ENCODE peak calls at places on chromosomes 6 and 20, in ten cellular contexts. One of them, this sample, is unnamed.

GRCh38 chr6:94052754-94053153 is 633.4 kb upstream of the EPHA7 start:
- DNase-seq in cardiac muscle cell: peak
- DNase-seq in ovary: no peak
- DNase-seq in substantia nigra: no peak
- DNase-seq in left lung: no peak
- DNase-seq in upper lobe of left lung: no peak
- DNase-seq in body of pancreas: no peak
- DNase-seq in lower lobe of right lung: no peak
- DNase-seq in lung: no peak
- DNase-seq in tibial artery: no peak
- DNase-seq in this sample: no peak

GRCh38 chr20:22381812-22382416 is 202.5 kb downstream of the FOXA2 start:
- DNase-seq in lower lobe of right lung: no peak
- DNase-seq in lung: no peak
- DNase-seq in upper lobe of left lung: no peak
- DNase-seq in body of pancreas: no peak
- DNase-seq in left lung: no peak
- DNase-seq in cardiac muscle cell: no peak
- DNase-seq in tibial artery: no peak
- DNase-seq in substantia nigra: no peak
- DNase-seq in ovary: no peak
- DNase-seq in this sample: no peak

GRCh38 chr6:135008072-135008940 is 46.3 kb downstream of the HBS1L start:
- DNase-seq in lung: no peak
- DNase-seq in cardiac muscle cell: no peak
- DNase-seq in upper lobe of left lung: no peak
- DNase-seq in substantia nigra: no peak
- DNase-seq in ovary: no peak
- DNase-seq in left lung: no peak
- DNase-seq in lower lobe of right lung: no peak
- DNase-seq in body of pancreas: no peak
- DNase-seq in tibial artery: no peak
- DNase-seq in this sample: no peak

GRCh38 chr20:51710503-51710902 is 57.7 kb downstream of the ATP9A start:
- DNase-seq in lung: no peak
- DNase-seq in ovary: no peak
- DNase-seq in substantia nigra: no peak
- DNase-seq in upper lobe of left lung: no peak
- DNase-seq in left lung: no peak
- DNase-seq in tibial artery: no peak
- DNase-seq in cardiac muscle cell: no peak
- DNase-seq in lower lobe of right lung: no peak
- DNase-seq in body of pancreas: no peak
- DNase-seq in this sample: no peak

GRCh38 chr6:9140181-9140580 is 704.8 kb upstream of the SLC35B3 start:
- DNase-seq in body of pancreas: peak
- DNase-seq in lower lobe of right lung: peak
- DNase-seq in tibial artery: no peak
- DNase-seq in upper lobe of left lung: peak
- DNase-seq in lung: peak
- DNase-seq in cardiac muscle cell: no peak
- DNase-seq in substantia nigra: no peak
- DNase-seq in ovary: peak
- DNase-seq in left lung: peak
- DNase-seq in this sample: no peak

GRCh38 chr20:11585752-11586352 is 331.8 kb upstream of the BTBD3 start:
- DNase-seq in body of pancreas: no peak
- DNase-seq in upper lobe of left lung: no peak
- DNase-seq in lung: no peak
- DNase-seq in tibial artery: no peak
- DNase-seq in ovary: no peak
- DNase-seq in cardiac muscle cell: peak
- DNase-seq in substantia nigra: no peak
- DNase-seq in lower lobe of right lung: no peak
- DNase-seq in left lung: no peak
- DNase-seq in this sample: no peak

GRCh38 chr6:46626228-46626909 is 26.2 kb downstream of the CYP39A1 start:
- DNase-seq in ovary: no peak
- DNase-seq in tibial artery: no peak
- DNase-seq in substantia nigra: no peak
- DNase-seq in left lung: no peak
- DNase-seq in body of pancreas: no peak
- DNase-seq in upper lobe of left lung: no peak
- DNase-seq in lower lobe of right lung: no peak
- DNase-seq in lung: no peak
- DNase-seq in cardiac muscle cell: peak
- DNase-seq in this sample: no peak

GRCh38 chr20:3115190-3116107 is 30.9 kb upstream of the AVP start:
- DNase-seq in cardiac muscle cell: peak
- DNase-seq in lower lobe of right lung: no peak
- DNase-seq in tibial artery: no peak
- DNase-seq in body of pancreas: peak
- DNase-seq in upper lobe of left lung: no peak
- DNase-seq in ovary: no peak
- DNase-seq in left lung: no peak
- DNase-seq in lung: no peak
- DNase-seq in substantia nigra: no peak
- DNase-seq in this sample: no peak

GRCh38 chr20:22717466-22717865 is 133.1 kb upstream of the FOXA2 start:
- DNase-seq in lung: peak
- DNase-seq in upper lobe of left lung: peak
- DNase-seq in tibial artery: no peak
- DNase-seq in ovary: no peak
- DNase-seq in left lung: no peak
- DNase-seq in body of pancreas: no peak
- DNase-seq in lower lobe of right lung: no peak
- DNase-seq in cardiac muscle cell: peak
- DNase-seq in substantia nigra: no peak
- DNase-seq in this sample: no peak

GRCh38 chr6:48111143-48111506 is at the start of gene PTCHD4:
- DNase-seq in tibial artery: no peak
- DNase-seq in lung: no peak
- DNase-seq in ovary: no peak
- DNase-seq in upper lobe of left lung: no peak
- DNase-seq in body of pancreas: no peak
- DNase-seq in left lung: no peak
- DNase-seq in cardiac muscle cell: peak
- DNase-seq in substantia nigra: no peak
- DNase-seq in lower lobe of right lung: peak
- DNase-seq in this sample: no peak

GRCh38 chr6:45830441-45831139 is 185.1 kb downstream of the CLIC5 start:
- DNase-seq in ovary: no peak
- DNase-seq in body of pancreas: no peak
- DNase-seq in lower lobe of right lung: no peak
- DNase-seq in left lung: no peak
- DNase-seq in tibial artery: no peak
- DNase-seq in lung: no peak
- DNase-seq in upper lobe of left lung: no peak
- DNase-seq in cardiac muscle cell: peak
- DNase-seq in substantia nigra: no peak
- DNase-seq in this sample: no peak

GRCh38 chr6:11971154-11971553 is 41.0 kb upstream of the HIVEP1 start:
- DNase-seq in upper lobe of left lung: no peak
- DNase-seq in ovary: no peak
- DNase-seq in lower lobe of right lung: no peak
- DNase-seq in lung: no peak
- DNase-seq in left lung: no peak
- DNase-seq in substantia nigra: no peak
- DNase-seq in tibial artery: no peak
- DNase-seq in body of pancreas: no peak
- DNase-seq in cardiac muscle cell: peak
- DNase-seq in this sample: no peak

GRCh38 chr6:56742122-56742791 is 99.6 kb upstream of the DST start:
- DNase-seq in tibial artery: no peak
- DNase-seq in cardiac muscle cell: peak
- DNase-seq in substantia nigra: no peak
- DNase-seq in ovary: no peak
- DNase-seq in lung: no peak
- DNase-seq in left lung: no peak
- DNase-seq in body of pancreas: no peak
- DNase-seq in upper lobe of left lung: no peak
- DNase-seq in lower lobe of right lung: no peak
- DNase-seq in this sample: no peak

GRCh38 chr6:135331002-135331401 is 149.9 kb downstream of the MYB start:
- DNase-seq in cardiac muscle cell: peak
- DNase-seq in tibial artery: no peak
- DNase-seq in body of pancreas: no peak
- DNase-seq in lung: no peak
- DNase-seq in upper lobe of left lung: no peak
- DNase-seq in substantia nigra: no peak
- DNase-seq in left lung: no peak
- DNase-seq in lower lobe of right lung: no peak
- DNase-seq in ovary: no peak
- DNase-seq in this sample: no peak

GRCh38 chr6:148520109-148520841 is 177.6 kb downstream of the SASH1 start:
- DNase-seq in ovary: no peak
- DNase-seq in body of pancreas: no peak
- DNase-seq in substantia nigra: no peak
- DNase-seq in cardiac muscle cell: no peak
- DNase-seq in upper lobe of left lung: no peak
- DNase-seq in lower lobe of right lung: no peak
- DNase-seq in left lung: no peak
- DNase-seq in tibial artery: no peak
- DNase-seq in lung: no peak
- DNase-seq in this sample: no peak

GRCh38 chr6:34148864-34149810 is 3.2 kb upstream of the GRM4 start:
- DNase-seq in lung: no peak
- DNase-seq in tibial artery: peak
- DNase-seq in upper lobe of left lung: no peak
- DNase-seq in substantia nigra: no peak
- DNase-seq in left lung: no peak
- DNase-seq in ovary: no peak
- DNase-seq in body of pancreas: no peak
- DNase-seq in lower lobe of right lung: peak
- DNase-seq in cardiac muscle cell: no peak
- DNase-seq in this sample: peak

GRCh38 chr6:7496266-7496875 is 45.1 kb upstream of the DSP start:
- DNase-seq in ovary: no peak
- DNase-seq in body of pancreas: no peak
- DNase-seq in lower lobe of right lung: no peak
- DNase-seq in cardiac muscle cell: no peak
- DNase-seq in tibial artery: no peak
- DNase-seq in substantia nigra: no peak
- DNase-seq in left lung: no peak
- DNase-seq in upper lobe of left lung: no peak
- DNase-seq in lung: no peak
- DNase-seq in this sample: no peak

GRCh38 chr6:22658183-22658582 is 88.8 kb downstream of the HDGFL1 start:
- DNase-seq in lung: no peak
- DNase-seq in cardiac muscle cell: no peak
- DNase-seq in lower lobe of right lung: no peak
- DNase-seq in body of pancreas: no peak
- DNase-seq in left lung: no peak
- DNase-seq in tibial artery: no peak
- DNase-seq in ovary: no peak
- DNase-seq in substantia nigra: no peak
- DNase-seq in upper lobe of left lung: no peak
- DNase-seq in this sample: no peak
- H3K27ac ChIP-seq in lung: no peak
- H3K27ac ChIP-seq in cardiac muscle cell: no peak
- H3K27ac ChIP-seq in lower lobe of right lung: no peak
- H3K27ac ChIP-seq in body of pancreas: peak
- H3K27ac ChIP-seq in left lung: no peak
- H3K27ac ChIP-seq in tibial artery: no peak
- H3K27ac ChIP-seq in ovary: peak
- H3K27ac ChIP-seq in substantia nigra: peak
- H3K27ac ChIP-seq in upper lobe of left lung: no peak
- H3K27ac ChIP-seq in this sample: no peak

GRCh38 chr6:98808522-98809210 is 25.7 kb upstream of the POU3F2 start:
- DNase-seq in lung: no peak
- DNase-seq in body of pancreas: no peak
- DNase-seq in upper lobe of left lung: no peak
- DNase-seq in left lung: no peak
- DNase-seq in ovary: no peak
- DNase-seq in cardiac muscle cell: peak
- DNase-seq in lower lobe of right lung: no peak
- DNase-seq in tibial artery: no peak
- DNase-seq in substantia nigra: no peak
- DNase-seq in this sample: no peak
- H3K27ac ChIP-seq in lung: no peak
- H3K27ac ChIP-seq in body of pancreas: no peak
- H3K27ac ChIP-seq in upper lobe of left lung: no peak
- H3K27ac ChIP-seq in left lung: no peak
- H3K27ac ChIP-seq in ovary: no peak
- H3K27ac ChIP-seq in cardiac muscle cell: no peak
- H3K27ac ChIP-seq in lower lobe of right lung: no peak
- H3K27ac ChIP-seq in tibial artery: no peak
- H3K27ac ChIP-seq in substantia nigra: no peak
- H3K27ac ChIP-seq in this sample: no peak

GRCh38 chr6:75656479-75656878 is 54.8 kb downstream of the SENP6 start:
- DNase-seq in upper lobe of left lung: no peak
- DNase-seq in substantia nigra: no peak
- DNase-seq in ovary: no peak
- DNase-seq in tibial artery: no peak
- DNase-seq in cardiac muscle cell: no peak
- DNase-seq in left lung: no peak
- DNase-seq in body of pancreas: no peak
- DNase-seq in lower lobe of right lung: no peak
- DNase-seq in lung: no peak
- DNase-seq in this sample: no peak
- H3K27ac ChIP-seq in upper lobe of left lung: no peak
- H3K27ac ChIP-seq in substantia nigra: no peak
- H3K27ac ChIP-seq in ovary: no peak
- H3K27ac ChIP-seq in tibial artery: no peak
- H3K27ac ChIP-seq in cardiac muscle cell: no peak
- H3K27ac ChIP-seq in left lung: no peak
- H3K27ac ChIP-seq in body of pancreas: no peak
- H3K27ac ChIP-seq in lower lobe of right lung: no peak
- H3K27ac ChIP-seq in lung: no peak
- H3K27ac ChIP-seq in this sample: no peak

GRCh38 chr6:14743126-14743464 is 502.8 kb upstream of the JARID2 start:
- DNase-seq in lung: no peak
- DNase-seq in ovary: no peak
- DNase-seq in tibial artery: no peak
- DNase-seq in cardiac muscle cell: no peak
- DNase-seq in left lung: no peak
- DNase-seq in lower lobe of right lung: no peak
- DNase-seq in upper lobe of left lung: no peak
- DNase-seq in substantia nigra: no peak
- DNase-seq in body of pancreas: no peak
- DNase-seq in this sample: no peak

GRCh38 chr6:14743465-14744211 is 502.2 kb upstream of the JARID2 start:
- DNase-seq in cardiac muscle cell: peak
- DNase-seq in body of pancreas: no peak
- DNase-seq in tibial artery: peak
- DNase-seq in lung: no peak
- DNase-seq in upper lobe of left lung: peak
- DNase-seq in substantia nigra: no peak
- DNase-seq in lower lobe of right lung: peak
- DNase-seq in ovary: no peak
- DNase-seq in left lung: peak
- DNase-seq in this sample: peak

GRCh38 chr6:14744212-14744556 is 501.7 kb upstream of the JARID2 start:
- DNase-seq in lung: no peak
- DNase-seq in cardiac muscle cell: no peak
- DNase-seq in substantia nigra: no peak
- DNase-seq in upper lobe of left lung: no peak
- DNase-seq in left lung: no peak
- DNase-seq in lower lobe of right lung: no peak
- DNase-seq in ovary: no peak
- DNase-seq in tibial artery: no peak
- DNase-seq in body of pancreas: no peak
- DNase-seq in this sample: no peak

GRCh38 chr6:14742680-14743079 is 503.2 kb upstream of the JARID2 start:
- DNase-seq in lower lobe of right lung: no peak
- DNase-seq in ovary: no peak
- DNase-seq in cardiac muscle cell: no peak
- DNase-seq in body of pancreas: no peak
- DNase-seq in substantia nigra: no peak
- DNase-seq in lung: no peak
- DNase-seq in tibial artery: no peak
- DNase-seq in upper lobe of left lung: no peak
- DNase-seq in left lung: no peak
- DNase-seq in this sample: no peak

GRCh38 chr6:14742171-14742570 is 503.7 kb upstream of the JARID2 start:
- DNase-seq in lower lobe of right lung: no peak
- DNase-seq in cardiac muscle cell: no peak
- DNase-seq in substantia nigra: no peak
- DNase-seq in body of pancreas: no peak
- DNase-seq in ovary: no peak
- DNase-seq in left lung: no peak
- DNase-seq in lung: no peak
- DNase-seq in upper lobe of left lung: no peak
- DNase-seq in tibial artery: no peak
- DNase-seq in this sample: no peak
- H3K27ac ChIP-seq in lower lobe of right lung: no peak
- H3K27ac ChIP-seq in cardiac muscle cell: no peak
- H3K27ac ChIP-seq in substantia nigra: no peak
- H3K27ac ChIP-seq in body of pancreas: no peak
- H3K27ac ChIP-seq in ovary: no peak
- H3K27ac ChIP-seq in left lung: no peak
- H3K27ac ChIP-seq in lung: no peak
- H3K27ac ChIP-seq in upper lobe of left lung: no peak
- H3K27ac ChIP-seq in tibial artery: no peak
- H3K27ac ChIP-seq in this sample: no peak